ENCODE peak calls at places on chromosomes 1 and 21, in nine cellular contexts. One of them, this sample, is unnamed.

GRCh38 chr1:189752461-189752860 is 725.2 kb downstream of the BRINP3 start:
- DNase-seq in left ventricle myocardium inferior: no peak
- DNase-seq in fibroblast of pulmonary artery: peak
- DNase-seq in neural crest cell: no peak
- DNase-seq in fibroblast of the aortic adventitia: peak
- DNase-seq in body of pancreas: no peak
- DNase-seq in astrocyte: peak
- DNase-seq in adrenal gland: no peak
- DNase-seq in testis: no peak
- DNase-seq in this sample: no peak

GRCh38 chr1:3917761-3918160 is 17.7 kb upstream of the C1orf174 start:
- DNase-seq in left ventricle myocardium inferior: no peak
- DNase-seq in fibroblast of pulmonary artery: no peak
- DNase-seq in neural crest cell: no peak
- DNase-seq in fibroblast of the aortic adventitia: no peak
- DNase-seq in body of pancreas: no peak
- DNase-seq in astrocyte: no peak
- DNase-seq in adrenal gland: no peak
- DNase-seq in testis: no peak
- DNase-seq in this sample: no peak

GRCh38 chr1:63887809-63888208 is 114.0 kb downstream of the ROR1 start:
- DNase-seq in left ventricle myocardium inferior: no peak
- DNase-seq in fibroblast of pulmonary artery: no peak
- DNase-seq in neural crest cell: no peak
- DNase-seq in fibroblast of the aortic adventitia: no peak
- DNase-seq in body of pancreas: no peak
- DNase-seq in astrocyte: no peak
- DNase-seq in adrenal gland: no peak
- DNase-seq in testis: no peak
- DNase-seq in this sample: no peak

GRCh38 chr1:23902611-23903278 is 10.4 kb downstream of the CNR2 start:
- DNase-seq in left ventricle myocardium inferior: no peak
- DNase-seq in fibroblast of pulmonary artery: no peak
- DNase-seq in neural crest cell: peak
- DNase-seq in fibroblast of the aortic adventitia: no peak
- DNase-seq in body of pancreas: no peak
- DNase-seq in astrocyte: no peak
- DNase-seq in adrenal gland: no peak
- DNase-seq in testis: no peak
- DNase-seq in this sample: no peak

GRCh38 chr1:53336146-53336545 is 8.3 kb upstream of the LRP8 start:
- DNase-seq in left ventricle myocardium inferior: no peak
- DNase-seq in fibroblast of pulmonary artery: no peak
- DNase-seq in neural crest cell: no peak
- DNase-seq in fibroblast of the aortic adventitia: no peak
- DNase-seq in body of pancreas: no peak
- DNase-seq in astrocyte: no peak
- DNase-seq in adrenal gland: no peak
- DNase-seq in testis: no peak
- DNase-seq in this sample: no peak

GRCh38 chr1:22527555-22528296 is 35.6 kb upstream of the EPHA8 start:
- DNase-seq in left ventricle myocardium inferior: no peak
- DNase-seq in fibroblast of pulmonary artery: peak
- DNase-seq in neural crest cell: no peak
- DNase-seq in fibroblast of the aortic adventitia: peak
- DNase-seq in body of pancreas: peak
- DNase-seq in astrocyte: no peak
- DNase-seq in adrenal gland: no peak
- DNase-seq in testis: no peak
- DNase-seq in this sample: no peak

GRCh38 chr1:92324784-92325183 is 25.9 kb downstream of the RPAP2 start:
- DNase-seq in left ventricle myocardium inferior: no peak
- DNase-seq in fibroblast of pulmonary artery: peak
- DNase-seq in neural crest cell: no peak
- DNase-seq in fibroblast of the aortic adventitia: no peak
- DNase-seq in body of pancreas: no peak
- DNase-seq in astrocyte: no peak
- DNase-seq in adrenal gland: no peak
- DNase-seq in testis: no peak
- DNase-seq in this sample: no peak

GRCh38 chr1:154765970-154766369 is 104.1 kb downstream of the KCNN3 start:
- DNase-seq in left ventricle myocardium inferior: no peak
- DNase-seq in fibroblast of pulmonary artery: peak
- DNase-seq in neural crest cell: no peak
- DNase-seq in fibroblast of the aortic adventitia: no peak
- DNase-seq in body of pancreas: no peak
- DNase-seq in astrocyte: no peak
- DNase-seq in adrenal gland: no peak
- DNase-seq in testis: no peak
- DNase-seq in this sample: no peak

GRCh38 chr1:22143065-22143514 is at the start of gene WNT4:
- DNase-seq in left ventricle myocardium inferior: no peak
- DNase-seq in fibroblast of pulmonary artery: peak
- DNase-seq in neural crest cell: peak
- DNase-seq in fibroblast of the aortic adventitia: no peak
- DNase-seq in body of pancreas: peak
- DNase-seq in astrocyte: peak
- DNase-seq in adrenal gland: peak
- DNase-seq in testis: no peak
- DNase-seq in this sample: peak

GRCh38 chr1:98221926-98222325 is 301.1 kb upstream of the DPYD start:
- DNase-seq in left ventricle myocardium inferior: no peak
- DNase-seq in fibroblast of pulmonary artery: peak
- DNase-seq in neural crest cell: no peak
- DNase-seq in fibroblast of the aortic adventitia: peak
- DNase-seq in body of pancreas: no peak
- DNase-seq in astrocyte: peak
- DNase-seq in adrenal gland: no peak
- DNase-seq in testis: no peak
- DNase-seq in this sample: no peak

GRCh38 chr1:241269116-241269515 is 87.9 kb downstream of the RGS7 start:
- DNase-seq in left ventricle myocardium inferior: no peak
- DNase-seq in fibroblast of pulmonary artery: no peak
- DNase-seq in neural crest cell: no peak
- DNase-seq in fibroblast of the aortic adventitia: no peak
- DNase-seq in body of pancreas: peak
- DNase-seq in astrocyte: no peak
- DNase-seq in adrenal gland: no peak
- DNase-seq in testis: no peak
- DNase-seq in this sample: no peak

GRCh38 chr1:13543927-13544556 is 30.2 kb upstream of the LRRC38 start:
- DNase-seq in left ventricle myocardium inferior: peak
- DNase-seq in fibroblast of pulmonary artery: peak
- DNase-seq in neural crest cell: peak
- DNase-seq in fibroblast of the aortic adventitia: no peak
- DNase-seq in body of pancreas: peak
- DNase-seq in astrocyte: peak
- DNase-seq in adrenal gland: peak
- DNase-seq in testis: peak
- DNase-seq in this sample: no peak

GRCh38 chr1:217981430-217981829 is 303.7 kb upstream of the RRP15 start:
- DNase-seq in left ventricle myocardium inferior: no peak
- DNase-seq in fibroblast of pulmonary artery: no peak
- DNase-seq in neural crest cell: no peak
- DNase-seq in fibroblast of the aortic adventitia: no peak
- DNase-seq in body of pancreas: no peak
- DNase-seq in astrocyte: no peak
- DNase-seq in adrenal gland: no peak
- DNase-seq in testis: no peak
- DNase-seq in this sample: no peak
- TF ChIP-seq CTCF in left ventricle myocardium inferior: no peak
- TF ChIP-seq CTCF in fibroblast of pulmonary artery: no peak
- TF ChIP-seq CTCF in neural crest cell: no peak
- TF ChIP-seq CTCF in fibroblast of the aortic adventitia: no peak
- TF ChIP-seq CTCF in body of pancreas: no peak
- TF ChIP-seq CTCF in astrocyte: no peak
- TF ChIP-seq CTCF in adrenal gland: no peak
- TF ChIP-seq CTCF in testis: no peak
- TF ChIP-seq CTCF in this sample: no peak

GRCh38 chr1:199954701-199955100 is 72.8 kb upstream of the NR5A2 start:
- DNase-seq in left ventricle myocardium inferior: no peak
- DNase-seq in fibroblast of pulmonary artery: no peak
- DNase-seq in neural crest cell: peak
- DNase-seq in fibroblast of the aortic adventitia: no peak
- DNase-seq in body of pancreas: peak
- DNase-seq in astrocyte: no peak
- DNase-seq in adrenal gland: no peak
- DNase-seq in testis: peak
- DNase-seq in this sample: peak
- TF ChIP-seq CTCF in left ventricle myocardium inferior: peak
- TF ChIP-seq CTCF in fibroblast of pulmonary artery: peak
- TF ChIP-seq CTCF in neural crest cell: peak
- TF ChIP-seq CTCF in fibroblast of the aortic adventitia: peak
- TF ChIP-seq CTCF in body of pancreas: peak
- TF ChIP-seq CTCF in astrocyte: peak
- TF ChIP-seq CTCF in adrenal gland: no peak
- TF ChIP-seq CTCF in testis: no peak
- TF ChIP-seq CTCF in this sample: peak

DNA sequence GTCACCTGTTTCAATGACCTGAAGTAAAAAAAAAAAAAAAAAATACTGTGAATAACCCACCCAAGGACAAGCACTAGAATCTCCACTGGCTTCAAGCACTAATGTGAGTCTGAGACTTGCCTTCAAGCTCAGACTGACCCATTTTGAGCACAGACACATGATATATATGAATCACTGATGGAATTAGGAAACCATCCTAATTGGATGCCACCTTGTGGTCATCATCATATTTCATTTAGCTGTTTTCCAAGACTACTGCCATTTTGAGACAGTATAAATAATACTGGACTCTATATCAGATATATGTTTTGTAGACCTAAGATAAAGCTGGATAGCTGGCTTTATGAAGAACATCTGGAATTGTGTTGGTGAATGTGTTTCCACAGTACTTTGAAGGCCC is 1232.0 kb downstream of the KCNT2 start:
- DNase-seq in left ventricle myocardium inferior: no peak
- DNase-seq in fibroblast of pulmonary artery: no peak
- DNase-seq in neural crest cell: no peak
- DNase-seq in fibroblast of the aortic adventitia: no peak
- DNase-seq in body of pancreas: no peak
- DNase-seq in astrocyte: peak
- DNase-seq in adrenal gland: no peak
- DNase-seq in testis: no peak
- DNase-seq in this sample: no peak
- TF ChIP-seq CTCF in left ventricle myocardium inferior: no peak
- TF ChIP-seq CTCF in fibroblast of pulmonary artery: no peak
- TF ChIP-seq CTCF in neural crest cell: peak
- TF ChIP-seq CTCF in fibroblast of the aortic adventitia: no peak
- TF ChIP-seq CTCF in body of pancreas: no peak
- TF ChIP-seq CTCF in astrocyte: peak
- TF ChIP-seq CTCF in adrenal gland: no peak
- TF ChIP-seq CTCF in testis: no peak
- TF ChIP-seq CTCF in this sample: no peak

GRCh38 chr21:44509539-44509938 is 30.5 kb downstream of the KRTAP10-1 start:
- DNase-seq in left ventricle myocardium inferior: peak
- DNase-seq in fibroblast of pulmonary artery: no peak
- DNase-seq in neural crest cell: no peak
- DNase-seq in fibroblast of the aortic adventitia: no peak
- DNase-seq in body of pancreas: peak
- DNase-seq in astrocyte: no peak
- DNase-seq in adrenal gland: peak
- DNase-seq in testis: peak
- DNase-seq in this sample: no peak
- TF ChIP-seq CTCF in left ventricle myocardium inferior: peak
- TF ChIP-seq CTCF in fibroblast of pulmonary artery: no peak
- TF ChIP-seq CTCF in neural crest cell: no peak
- TF ChIP-seq CTCF in fibroblast of the aortic adventitia: no peak
- TF ChIP-seq CTCF in body of pancreas: peak
- TF ChIP-seq CTCF in astrocyte: no peak
- TF ChIP-seq CTCF in adrenal gland: no peak
- TF ChIP-seq CTCF in testis: no peak
- TF ChIP-seq CTCF in this sample: no peak

DNA sequence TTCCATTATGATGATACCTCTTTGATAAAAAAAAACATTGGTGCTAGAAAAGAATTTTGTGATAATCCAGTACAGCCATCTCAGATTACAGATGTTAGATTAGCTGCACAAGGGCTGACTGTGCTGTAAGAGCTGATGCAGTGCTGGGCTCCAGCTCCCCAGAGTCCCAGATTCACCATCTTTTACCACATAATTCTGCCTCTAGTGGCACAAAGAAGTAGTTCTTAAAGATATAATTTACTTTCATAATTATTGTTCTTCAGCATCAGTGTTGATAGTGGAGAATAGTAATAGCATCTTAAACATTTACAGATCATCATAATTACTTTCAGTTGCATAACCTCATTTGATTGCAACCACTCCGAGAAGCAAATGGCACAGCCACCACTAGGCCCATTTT is 262.1 kb downstream of the BRINP2 start:
- DNase-seq in left ventricle myocardium inferior: no peak
- DNase-seq in fibroblast of pulmonary artery: peak
- DNase-seq in neural crest cell: no peak
- DNase-seq in fibroblast of the aortic adventitia: peak
- DNase-seq in body of pancreas: no peak
- DNase-seq in astrocyte: no peak
- DNase-seq in adrenal gland: no peak
- DNase-seq in testis: no peak
- DNase-seq in this sample: no peak
- TF ChIP-seq CTCF in left ventricle myocardium inferior: no peak
- TF ChIP-seq CTCF in fibroblast of pulmonary artery: peak
- TF ChIP-seq CTCF in neural crest cell: peak
- TF ChIP-seq CTCF in fibroblast of the aortic adventitia: peak
- TF ChIP-seq CTCF in body of pancreas: no peak
- TF ChIP-seq CTCF in astrocyte: peak
- TF ChIP-seq CTCF in adrenal gland: peak
- TF ChIP-seq CTCF in testis: peak
- TF ChIP-seq CTCF in this sample: peak

This sample was measured in progenitor cell of endocrine pancreas.